ENCODE peak calls at places on chromosomes 6 and 20, in five cellular contexts. U is Calu3, O is HFF-Myc, N is Peyer's patch, J is tibial nerve. R is an unnamed sample.

GRCh38 chr6:53794073-53794719 is 609 bp upstream of the LRRC1 start:
- DNase-seq in J (peak; percentile 51), U (peak; percentile 75), N (peak; percentile 88), O (peak; percentile 88), R (no peak)

GRCh38 chr20:1820137-1821074 is 74.8 kb upstream of the SIRPA start:
- DNase-seq in O (no peak), N (peak; percentile 63), J (no peak), U (no peak), R (no peak)

GRCh38 chr6:10759312-10759839 is 11.8 kb downstream of the TMEM14B start:
- DNase-seq in N (no peak), J (no peak), U (peak; percentile 23), O (peak; percentile 95), R (no peak)

GRCh38 chr6:162056745-162057144 is 670.8 kb downstream of the PRKN start:
- DNase-seq in N (no peak), J (no peak), O (no peak), U (no peak), R (no peak)

GRCh38 chr6:45684476-45684875 is 306.7 kb upstream of the SUPT3H start:
- DNase-seq in J (no peak), N (no peak), O (peak; percentile 50), U (no peak), R (no peak)

GRCh38 chr6:22436134-22436533 is 133.2 kb upstream of the HDGFL1 start:
- DNase-seq in U (no peak), O (no peak), N (no peak), J (no peak), R (no peak)

GRCh38 chr6:30939473-30939872 is 1.3 kb upstream of the MUCL3 start:
- DNase-seq in O (no peak), J (no peak), N (no peak), U (no peak), R (no peak)

GRCh38 chr20:62576815-62577214 is 65.5 kb upstream of the SLCO4A1 start:
- DNase-seq in U (no peak), N (no peak), J (no peak), O (no peak), R (peak; percentile 73)

GRCh38 chr6:163965426-163966348 is 551.2 kb downstream of the QKI start:
- DNase-seq in U (no peak), O (no peak), J (no peak), N (no peak), R (no peak)

GRCh38 chr20:59446361-59446760 is 145.9 kb downstream of the EDN3 start:
- DNase-seq in J (no peak), O (no peak), U (no peak), N (no peak), R (no peak)

GRCh38 chr6:152975204-152975915 is 7.5 kb downstream of the FBXO5 start:
- DNase-seq in U (no peak), N (no peak), J (no peak), O (no peak), R (no peak)

GRCh38 chr20:4012631-4013030 is 2.7 kb downstream of the RNF24 start:
- DNase-seq in U (no peak), O (no peak), J (no peak), N (no peak), R (no peak)

GRCh38 chr6:11888725-11889124 is 110.1 kb upstream of the ADTRP start:
- DNase-seq in J (no peak), O (no peak), N (no peak), U (no peak), R (no peak)

GRCh38 chr6:4133941-4134838 is 1.2 kb downstream of the ECI2 start:
- DNase-seq in J (peak; percentile 25), O (no peak), U (peak; percentile 7), N (peak; percentile 56), R (no peak)

GRCh38 chr6:170211404-170212025 is 79.4 kb downstream of the DLL1 start:
- DNase-seq in O (no peak), N (peak; percentile 28), J (peak; percentile 1), U (no peak), R (no peak)

GRCh38 chr20:62043131-62043914 is 22.4 kb downstream of the TAF4 start:
- DNase-seq in U (no peak), J (peak; percentile 15), N (no peak), O (no peak), R (no peak)

GRCh38 chr20:35431621-35432429 is 6.2 kb downstream of the GDF5 start:
- DNase-seq in J (no peak), O (no peak), N (no peak), U (no peak), R (no peak)

GRCh38 chr6:122704086-122704485 is 75.4 kb upstream of the FABP7 start:
- DNase-seq in O (no peak), N (no peak), U (no peak), J (no peak), R (no peak)

GRCh38 chr20:14860410-14860814 is 523.0 kb upstream of the FLRT3 start:
- DNase-seq in U (no peak), J (no peak), O (no peak), N (no peak), R (no peak)

GRCh38 chr6:51934098-51934497 is 153.3 kb downstream of the PKHD1 start:
- DNase-seq in N (no peak), U (peak; percentile 2), J (no peak), O (no peak), R (no peak)

GRCh38 chr20:60993647-60994046 is 258.4 kb upstream of the CDH4 start:
- DNase-seq in U (no peak), J (no peak), O (no peak), N (no peak), R (no peak)

GRCh38 chr6:141925001-141925400 is 207.7 kb upstream of the GJE1 start:
- DNase-seq in N (no peak), U (no peak), O (no peak), J (no peak), R (no peak)

GRCh38 chr6:121771937-121772717 is 336.7 kb downstream of the GJA1 start:
- DNase-seq in N (no peak), O (no peak), J (no peak), U (no peak), R (no peak)

GRCh38 chr20:45727044-45727443 is 4.9 kb downstream of the SPINT4 start:
- DNase-seq in J (no peak), U (no peak), O (no peak), N (no peak), R (no peak)

GRCh38 chr6:156828280-156828703 is 51.1 kb downstream of the ARID1B start:
- DNase-seq in N (no peak), U (no peak), J (no peak), O (peak; percentile 67), R (no peak)

GRCh38 chr6:88814909-88815308 is 148.5 kb downstream of the RNGTT start:
- DNase-seq in N (peak; percentile 50), J (no peak), O (no peak), U (no peak), R (no peak)

GRCh38 chr6:34922177-34922663 is 33.2 kb downstream of the ANKS1A start:
- DNase-seq in J (no peak), N (no peak), O (peak; percentile 7), U (no peak), R (no peak)

GRCh38 chr20:59386819-59387218 is 86.4 kb downstream of the EDN3 start:
- DNase-seq in O (no peak), N (no peak), U (no peak), J (no peak), R (no peak)

DNA sequence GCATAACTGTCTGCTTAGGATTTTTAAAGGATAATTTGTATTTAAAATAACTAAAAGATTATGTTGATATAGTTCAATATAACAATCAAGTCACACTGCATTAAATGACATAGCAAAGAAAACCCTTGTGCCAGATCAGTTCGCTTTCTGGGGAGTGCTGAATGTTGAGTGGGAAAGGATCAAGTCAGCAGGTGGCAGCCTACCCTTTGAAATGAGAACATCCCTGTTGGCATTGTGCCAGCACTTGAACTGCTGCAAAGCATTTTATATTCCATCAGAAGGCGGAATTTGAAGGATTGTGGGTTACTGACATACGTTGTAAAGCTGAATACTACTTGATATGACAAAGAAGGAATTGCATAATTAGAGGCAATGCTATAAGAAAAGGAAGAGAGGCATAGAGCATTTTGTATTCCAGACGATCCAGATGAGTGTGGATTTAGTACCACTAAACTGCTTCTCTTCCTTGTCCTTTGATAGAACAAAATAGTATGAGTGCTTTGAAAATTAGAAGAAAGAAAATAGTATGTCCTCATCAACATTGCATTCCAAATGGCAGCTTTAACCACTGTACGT is 26.6 kb downstream of the BCKDHB start:
- DNase-seq in O (peak; percentile 47), J (peak; percentile 78), N (peak; percentile 85), U (peak; percentile 40), R (peak; percentile 35)
- TF ChIP-seq CTCF in O (peak; percentile 48), J (peak; percentile 12), N (peak; percentile 70), U (no peak), R (peak; percentile 39)

GRCh38 chr6:15681946-15682345 is 19.1 kb upstream of the DTNBP1 start:
- DNase-seq in J (no peak), N (no peak), O (no peak), U (no peak), R (no peak)

GRCh38 chr6:15690451-15690961 is 27.7 kb upstream of the DTNBP1 start:
- DNase-seq in O (no peak), J (no peak), U (no peak), N (no peak), R (no peak)

GRCh38 chr6:15689586-15690450 is 27.0 kb upstream of the DTNBP1 start:
- DNase-seq in J (no peak), N (no peak), U (no peak), O (no peak), R (no peak)

GRCh38 chr6:15682965-15683822 is 20.4 kb upstream of the DTNBP1 start:
- DNase-seq in J (no peak), O (no peak), N (no peak), U (no peak), R (no peak)

GRCh38 chr6:15685629-15686028 is 22.8 kb upstream of the DTNBP1 start:
- DNase-seq in N (peak; percentile 56), O (no peak), U (no peak), J (no peak), R (no peak)
- TF ChIP-seq CTCF in N (no peak), O (no peak), U (no peak), J (no peak), R (no peak)

DNA sequence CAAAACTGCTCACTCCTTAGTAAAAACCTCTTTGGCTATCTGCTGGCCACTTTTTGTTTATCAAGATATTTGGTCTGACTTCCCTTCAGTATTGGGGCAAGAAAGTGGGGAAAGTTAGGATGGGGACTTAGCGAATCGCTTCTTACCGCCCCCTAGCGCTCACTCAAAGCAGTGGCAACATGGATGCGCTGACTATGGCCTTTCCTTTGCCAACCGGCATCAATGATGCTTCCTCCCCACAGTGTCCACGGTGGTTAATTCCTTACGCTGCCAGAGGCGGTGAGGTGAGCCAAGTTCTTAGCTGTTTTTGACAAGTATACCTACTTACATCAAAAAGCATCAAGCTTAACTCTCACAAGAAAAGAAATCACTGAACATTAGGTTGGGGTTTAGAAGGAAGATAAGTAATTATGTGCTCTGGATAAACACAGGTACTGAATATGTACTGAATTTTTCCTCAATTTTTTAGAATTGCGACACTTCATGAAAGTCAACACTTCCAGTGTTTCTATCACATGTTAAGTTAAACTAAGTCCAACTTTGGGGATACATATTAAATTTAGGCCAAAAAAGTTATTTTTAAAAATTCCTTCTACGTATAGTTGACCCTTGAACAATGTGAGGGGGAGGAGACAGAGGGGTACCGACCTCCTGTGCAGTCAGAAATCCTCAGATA is 86.7 kb downstream of the GMDS start:
- DNase-seq in N (no peak), J (no peak), U (no peak), O (peak; percentile 17), R (no peak)
- TF ChIP-seq CTCF in N (no peak), J (no peak), U (no peak), O (peak; percentile 68), R (peak; percentile 46)

GRCh38 chr20:12057778-12058177 is 140.1 kb downstream of the BTBD3 start:
- DNase-seq in N (no peak), O (no peak), J (no peak), U (no peak), R (no peak)
- TF ChIP-seq CTCF in N (no peak), O (no peak), J (no peak), U (no peak), R (no peak)

GRCh38 chr20:29300579-29301551 is 1956.6 kb upstream of the DEFB115 start:
- DNase-seq in N (no peak), J (no peak), U (no peak), O (no peak), R (no peak)
- TF ChIP-seq CTCF in N (no peak), J (no peak), U (no peak), O (no peak), R (no peak)